ENCODE peak calls at places on chromosomes 16 and 17, in four cellular contexts. J is right atrium auricular region, R is A673, S is heart left ventricle. A is an unnamed sample.

GRCh38 chr17:59627269-59627668 is 7.6 kb downstream of the CLTC start:
- DNase-seq in J (no peak), R (no peak), S (no peak), A (no peak)

GRCh38 chr17:77323413-77324171 is 182.8 kb downstream of the SEC14L1 start:
- DNase-seq in J (no peak), R (no peak), S (peak; percentile 29), A (no peak)

GRCh38 chr16:48014349-48015135 is 141.3 kb downstream of the ABCC12 start:
- DNase-seq in J (no peak), R (peak; percentile 15), S (no peak), A (no peak)

GRCh38 chr17:44587339-44587738 is 30.1 kb downstream of the FZD2 start:
- DNase-seq in J (peak; percentile 88), R (peak; percentile 3), S (peak; percentile 60), A (no peak)

GRCh38 chr16:14600164-14600563 is 29.9 kb downstream of the PARN start:
- DNase-seq in J (no peak), R (peak; percentile 30), S (no peak), A (no peak)

GRCh38 chr17:21282231-21282630 is 2.3 kb upstream of the MAP2K3 start:
- DNase-seq in J (no peak), R (peak; percentile 72), S (no peak), A (no peak)

GRCh38 chr16:30570621-30571443 is 682 bp downstream of the ZNF688 start:
- DNase-seq in J (no peak), R (no peak), S (no peak), A (peak; percentile 23)

GRCh38 chr16:2963074-2963610 is 933 bp upstream of the KREMEN2 start:
- DNase-seq in J (no peak), R (no peak), S (no peak), A (no peak)

GRCh38 chr17:20157078-20157360 is 147.9 kb downstream of the SPECC1 start:
- DNase-seq in J (no peak), R (no peak), S (no peak), A (no peak)

GRCh38 chr16:3073448-3073847 is 8.0 kb downstream of the IL32 start:
- DNase-seq in J (no peak), R (no peak), S (no peak), A (no peak)

GRCh38 chr16:11114366-11115164 is 141.4 kb downstream of the SOCS1 start:
- DNase-seq in J (no peak), R (no peak), S (no peak), A (no peak)

GRCh38 chr17:59842901-59843652 is 49.7 kb downstream of the TUBD1 start:
- DNase-seq in J (no peak), R (no peak), S (no peak), A (no peak)

GRCh38 chr17:59558953-59559352 is 6.5 kb upstream of the DHX40 start:
- DNase-seq in J (no peak), R (no peak), S (no peak), A (no peak)

GRCh38 chr17:75779250-75779986 is 5.2 kb upstream of the UNK start:
- DNase-seq in J (peak; percentile 99), R (peak; percentile 100), S (peak; percentile 98), A (peak; percentile 89)
- TF ChIP-seq CTCF in J (peak; percentile 48), R (peak; percentile 0), S (peak; percentile 16), A (peak; percentile 43)

GRCh38 chr16:89925596-89926079 is 2.5 kb downstream of the TUBB3 start:
- DNase-seq in J (no peak), R (peak; percentile 68), S (no peak), A (no peak)
- TF ChIP-seq CTCF in J (no peak), R (no peak), S (no peak), A (no peak)

DNA sequence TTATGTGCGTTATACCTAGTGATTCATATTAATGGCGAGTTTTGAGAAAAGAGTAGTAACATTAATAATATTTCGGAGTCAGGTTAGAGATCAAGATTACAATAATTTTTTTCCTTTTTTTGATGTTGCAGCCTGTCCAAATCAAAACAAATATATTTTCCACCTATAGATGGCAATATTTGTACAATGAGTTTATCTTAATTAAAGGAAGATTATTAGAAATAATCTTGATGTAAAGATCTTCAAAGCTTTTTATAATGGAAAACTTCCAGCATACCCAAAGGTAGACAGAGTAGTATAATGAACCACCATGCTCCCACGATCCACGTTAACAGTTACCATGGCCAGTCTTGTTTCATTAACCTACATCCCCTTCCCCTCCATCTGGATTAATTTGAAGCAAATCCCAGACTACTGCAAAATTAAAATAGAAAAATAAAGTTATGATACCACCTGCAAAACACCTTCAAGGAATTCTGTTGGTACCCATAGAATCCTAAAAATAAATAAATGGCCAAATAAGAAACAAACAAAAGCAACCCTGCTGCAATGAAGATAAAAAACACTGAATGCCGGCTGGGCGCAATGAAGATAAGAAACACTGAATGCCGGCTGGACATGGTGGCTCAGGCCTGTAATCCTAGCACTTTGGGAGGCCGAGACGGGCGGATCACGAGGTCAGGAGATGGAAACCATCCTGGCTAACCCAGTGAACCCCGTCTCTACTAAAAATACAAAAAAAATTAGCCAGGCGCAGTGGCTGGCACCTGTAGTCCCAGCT is 46.5 kb upstream of the GINS3 start:
- DNase-seq in J (no peak), R (peak; percentile 10), S (no peak), A (no peak)
- TF ChIP-seq CTCF in J (peak; percentile 51), R (peak; percentile 43), S (peak; percentile 33), A (peak; percentile 51)

DNA sequence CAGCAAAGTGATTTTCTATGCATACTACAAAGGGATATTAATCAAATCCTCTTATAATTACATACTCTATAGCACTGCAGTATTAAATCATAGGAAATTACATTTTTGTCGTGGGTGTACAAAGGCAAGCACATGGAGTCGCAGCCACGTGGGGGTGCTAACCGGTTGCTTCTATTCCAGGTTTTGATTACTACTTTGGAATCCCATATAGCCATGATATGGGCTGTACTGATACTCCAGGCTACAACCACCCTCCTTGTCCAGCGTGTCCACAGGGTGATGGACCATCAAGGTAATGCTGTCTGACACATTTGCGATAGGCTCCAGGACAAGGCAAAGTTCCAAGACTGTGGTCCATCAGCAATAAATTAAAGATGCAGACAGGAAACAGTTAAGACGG is 60.1 kb downstream of the ARSG start:
- DNase-seq in J (peak; percentile 60), R (peak; percentile 58), S (no peak), A (no peak)
- TF ChIP-seq CTCF in J (peak; percentile 42), R (peak; percentile 64), S (peak; percentile 32), A (no peak)

GRCh38 chr17:82959990-82960418 is 119.4 kb upstream of the METRNL start:
- DNase-seq in J (no peak), R (no peak), S (peak; percentile 15), A (no peak)
- TF ChIP-seq CTCF in J (no peak), R (no peak), S (no peak), A (no peak)

GRCh38 chr17:18984273-18985114 is 20.1 kb downstream of the FAM83G start:
- DNase-seq in J (no peak), R (no peak), S (no peak), A (no peak)

GRCh38 chr17:18981385-18981641 is 23.3 kb downstream of the FAM83G start:
- DNase-seq in J (no peak), R (no peak), S (no peak), A (no peak)

GRCh38 chr17:18978655-18979054 is 25.9 kb downstream of the FAM83G start:
- DNase-seq in J (no peak), R (no peak), S (no peak), A (no peak)

GRCh38 chr17:18980682-18981384 is 23.7 kb downstream of the FAM83G start:
- DNase-seq in J (no peak), R (no peak), S (no peak), A (no peak)

GRCh38 chr17:18981642-18982424 is 22.7 kb downstream of the FAM83G start:
- DNase-seq in J (no peak), R (peak; percentile 25), S (no peak), A (no peak)
- TF ChIP-seq CTCF in J (no peak), R (no peak), S (no peak), A (no peak)

GRCh38 chr17:56310780-56311179 is 157.5 kb downstream of the ANKFN1 start:
- DNase-seq in J (no peak), R (no peak), S (no peak), A (no peak)

GRCh38 chr17:56316604-56317003 is 163.3 kb downstream of the ANKFN1 start:
- DNase-seq in J (no peak), R (no peak), S (no peak), A (no peak)

GRCh38 chr17:56314026-56314425 is 160.8 kb downstream of the ANKFN1 start:
- DNase-seq in J (no peak), R (no peak), S (no peak), A (no peak)

GRCh38 chr17:56309897-56310296 is 156.6 kb downstream of the ANKFN1 start:
- DNase-seq in J (no peak), R (no peak), S (no peak), A (no peak)

DNA sequence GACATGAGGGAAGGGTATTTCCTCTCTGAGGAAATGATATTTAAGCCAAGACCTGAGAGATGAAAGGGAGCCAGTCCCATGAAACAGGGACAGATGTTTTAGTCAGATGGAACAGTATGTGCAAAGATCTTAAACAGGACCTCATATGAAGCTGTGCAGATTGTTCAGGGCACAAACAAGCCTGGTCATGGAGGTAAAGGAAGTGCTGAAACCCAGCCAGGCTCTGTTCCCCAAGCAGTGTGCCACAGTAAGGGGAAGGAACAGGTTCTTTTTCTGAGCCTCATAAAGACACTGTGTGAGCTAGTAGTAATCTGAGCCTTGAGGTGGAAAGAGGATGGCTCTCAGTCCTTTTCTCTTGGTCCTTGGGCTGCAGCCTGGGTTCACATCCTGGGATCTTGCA is 159.9 kb downstream of the ANKFN1 start:
- DNase-seq in J (no peak), R (no peak), S (no peak), A (no peak)
- TF ChIP-seq CTCF in J (no peak), R (no peak), S (no peak), A (no peak)

GRCh38 chr17:75518983-75519540 is 2.7 kb downstream of the TSEN54 start:
- DNase-seq in J (no peak), R (no peak), S (no peak), A (no peak)
- TF ChIP-seq CTCF in J (no peak), R (no peak), S (no peak), A (no peak)

GRCh38 chr17:81961554-81962498 is 839 bp upstream of the NOTUM start:
- DNase-seq in J (no peak), R (no peak), S (no peak), A (no peak)

GRCh38 chr17:81962499-81963441 is 1.8 kb upstream of the NOTUM start:
- DNase-seq in J (no peak), R (no peak), S (no peak), A (no peak)

GRCh38 chr17:81959362-81960129 is 1.4 kb downstream of the NOTUM start:
- DNase-seq in J (no peak), R (peak; percentile 65), S (peak; percentile 78), A (peak; percentile 59)

GRCh38 chr17:81960130-81960958 is 643 bp downstream of the NOTUM start:
- DNase-seq in J (no peak), R (no peak), S (no peak), A (no peak)

GRCh38 chr17:81961087-81961514 is at the start of gene NOTUM:
- DNase-seq in J (no peak), R (peak; percentile 67), S (no peak), A (no peak)
- TF ChIP-seq CTCF in J (no peak), R (peak; percentile 13), S (no peak), A (peak; percentile 48)

GRCh38 chr17:9370464-9370863 is 205.2 kb downstream of the STX8 start:
- DNase-seq in J (no peak), R (peak; percentile 25), S (no peak), A (no peak)
- TF ChIP-seq CTCF in J (no peak), R (no peak), S (no peak), A (no peak)

A was measured in neural crest cell.